ENCODE peak calls at places on chromosomes 13 and 19, in eight cellular contexts. O, B, C, Q, L, Z, K and P are unnamed samples.

GRCh38 chr19:532578-533484 is 1.3 kb downstream of the CDC34 start:
- DNase-seq in O (peak; percentile 86), B (peak; percentile 83), C (peak; percentile 71), Q (peak; percentile 84), L (peak; percentile 83), Z (peak; percentile 54), K (peak; percentile 85), P (peak; percentile 93)

GRCh38 chr19:32238076-32238475 is 107.3 kb upstream of the ZNF507 start:
- DNase-seq in O (no peak), B (no peak), C (no peak), Q (no peak), L (no peak), Z (no peak), K (no peak), P (no peak)

GRCh38 chr13:74064805-74065204 is 69.4 kb downstream of the KLF12 start:
- DNase-seq in O (no peak), B (no peak), C (no peak), Q (no peak), L (no peak), Z (no peak), K (no peak), P (no peak)

GRCh38 chr19:19105365-19106060 is 32.8 kb downstream of the TMEM161A start:
- DNase-seq in O (peak; percentile 94), B (peak; percentile 85), C (no peak), Q (peak; percentile 65), L (peak; percentile 92), Z (peak; percentile 37), K (peak; percentile 58), P (peak; percentile 59)

GRCh38 chr19:20278342-20278741 is 111.3 kb downstream of the ZNF486 start:
- DNase-seq in O (peak; percentile 60), B (peak; percentile 29), C (no peak), Q (no peak), L (peak; percentile 39), Z (peak; percentile 28), K (no peak), P (no peak)

GRCh38 chr19:8423821-8424223 is 10.7 kb downstream of the MARCHF2 start:
- DNase-seq in O (no peak), B (peak; percentile 97), C (peak; percentile 98), Q (peak; percentile 91), L (peak; percentile 96), Z (peak; percentile 90), K (peak; percentile 96), P (peak; percentile 97)

GRCh38 chr13:100753391-100753790 is 78.8 kb upstream of the TMTC4 start:
- DNase-seq in O (no peak), B (no peak), C (no peak), Q (no peak), L (no peak), Z (no peak), K (no peak), P (no peak)

GRCh38 chr19:17834350-17835181 is 13.2 kb downstream of the JAK3 start:
- DNase-seq in O (peak; percentile 58), B (no peak), C (no peak), Q (no peak), L (no peak), Z (no peak), K (no peak), P (no peak)

GRCh38 chr13:87942204-87942603 is 271.0 kb downstream of the SLITRK5 start:
- DNase-seq in O (no peak), B (no peak), C (no peak), Q (no peak), L (no peak), Z (no peak), K (no peak), P (no peak)

GRCh38 chr13:26965976-26966375 is 205.4 kb upstream of the GPR12 start:
- DNase-seq in O (no peak), B (peak; percentile 76), C (no peak), Q (no peak), L (peak; percentile 51), Z (no peak), K (peak; percentile 87), P (no peak)

GRCh38 chr19:35776102-35776788 is 881 bp downstream of the ARHGAP33 start:
- DNase-seq in O (peak; percentile 59), B (no peak), C (no peak), Q (no peak), L (no peak), Z (no peak), K (no peak), P (no peak)

GRCh38 chr19:31591258-31591657 is 242.0 kb upstream of the TSHZ3 start:
- DNase-seq in O (no peak), B (no peak), C (no peak), Q (no peak), L (no peak), Z (no peak), K (no peak), P (no peak)

GRCh38 chr13:113849546-113849945 is 14.3 kb downstream of the GAS6 start:
- DNase-seq in O (no peak), B (no peak), C (no peak), Q (no peak), L (no peak), Z (no peak), K (no peak), P (no peak)

GRCh38 chr13:25059943-25060342 is 36.0 kb upstream of the PABPC3 start:
- DNase-seq in O (no peak), B (no peak), C (no peak), Q (no peak), L (no peak), Z (no peak), K (no peak), P (no peak)

GRCh38 chr13:44432595-44432994 is 59.0 kb downstream of the SERP2 start:
- DNase-seq in O (no peak), B (peak; percentile 51), C (no peak), Q (no peak), L (no peak), Z (no peak), K (no peak), P (no peak)

GRCh38 chr13:29591310-29591709 is 4.2 kb downstream of the SLC7A1 start:
- DNase-seq in O (no peak), B (no peak), C (no peak), Q (no peak), L (no peak), Z (no peak), K (no peak), P (no peak)

GRCh38 chr19:13978306-13978705 is 26.0 kb downstream of the DCAF15 start:
- DNase-seq in O (peak; percentile 97), B (peak; percentile 88), C (peak; percentile 89), Q (peak; percentile 83), L (peak; percentile 90), Z (peak; percentile 82), K (peak; percentile 87), P (peak; percentile 93)

GRCh38 chr19:21902596-21902995 is 66.6 kb upstream of the ZNF43 start:
- DNase-seq in O (no peak), B (no peak), C (no peak), Q (no peak), L (no peak), Z (no peak), K (no peak), P (no peak)
- H3K9me3 ChIP-seq in O (no peaks in the 10 kb centered on the region), B (no peaks in the 10 kb centered on the region), C (no peaks in the 10 kb centered on the region), Q (no peaks in the 10 kb centered on the region), L (no peaks in the 10 kb centered on the region), Z (no peaks in the 10 kb centered on the region), K (no peaks in the 10 kb centered on the region), P (peaks cover 13% of the 10 kb centered on the region)

DNA sequence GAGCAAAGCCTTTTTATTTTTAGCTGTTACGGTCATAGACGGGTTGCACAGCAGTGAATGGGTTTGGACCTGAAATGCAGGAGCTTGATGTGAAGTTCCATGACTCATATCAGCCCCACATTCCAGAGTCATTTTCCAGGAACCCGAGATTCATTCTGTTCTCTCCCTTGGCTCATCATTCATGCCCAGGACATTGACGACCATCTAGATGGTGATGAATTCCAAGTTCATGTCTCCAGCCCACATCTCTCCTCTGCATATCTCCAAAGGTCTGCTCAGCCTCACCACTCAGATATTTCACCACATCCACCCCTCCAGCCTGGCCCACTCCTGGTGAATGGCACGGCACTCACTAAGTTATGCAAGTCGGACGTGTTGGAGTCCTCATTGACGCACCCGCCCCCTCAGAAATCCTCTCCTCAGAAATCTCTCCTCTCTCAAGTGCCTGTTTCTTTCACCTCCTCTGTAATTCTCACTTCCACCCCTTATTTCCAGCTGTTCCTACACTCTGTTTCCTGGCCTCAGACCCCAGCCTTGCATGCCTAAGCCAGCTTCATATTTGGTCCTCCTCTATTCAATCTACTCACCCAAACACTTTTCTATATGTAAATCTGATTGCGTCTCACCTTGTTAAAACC is 83.1 kb downstream of the ALOX5AP start:
- DNase-seq in O (no peak), B (peak; percentile 42), C (peak; percentile 79), Q (peak; percentile 66), L (peak; percentile 64), Z (no peak), K (no peak), P (peak; percentile 59)
- H3K27ac ChIP-seq in O (no peak overlapping the region), B (no peak overlapping the region), C (no peak overlapping the region), Q (no peak overlapping the region), L (peak overlapping the region; percentile 81), Z (no peak overlapping the region), K (no peak overlapping the region), P (no peak overlapping the region)

GRCh38 chr19:45391346-45391745 is 13.5 kb downstream of the PPP1R13L start:
- DNase-seq in O (peak; percentile 40), B (no peak), C (no peak), Q (no peak), L (no peak), Z (no peak), K (no peak), P (no peak)

GRCh38 chr19:45395524-45396388 is 9.1 kb downstream of the PPP1R13L start:
- DNase-seq in O (peak; percentile 66), B (no peak), C (no peak), Q (no peak), L (no peak), Z (no peak), K (no peak), P (no peak)

GRCh38 chr19:45391871-45392665 is 12.8 kb downstream of the PPP1R13L start:
- DNase-seq in O (no peak), B (no peak), C (no peak), Q (no peak), L (no peak), Z (no peak), K (no peak), P (no peak)

GRCh38 chr19:45400192-45400591 is 4.7 kb downstream of the PPP1R13L start:
- DNase-seq in O (no peak), B (no peak), C (no peak), Q (no peak), L (peak; percentile 2), Z (peak; percentile 71), K (no peak), P (no peak)

GRCh38 chr19:45396389-45397260 is 8.2 kb downstream of the PPP1R13L start:
- DNase-seq in O (no peak), B (no peak), C (no peak), Q (no peak), L (no peak), Z (no peak), K (no peak), P (no peak)
- H3K4me3 ChIP-seq in O (no peak overlapping the region), B (no peak overlapping the region), C (no peak overlapping the region), Q (no peak overlapping the region), L (no peak overlapping the region), Z (no peak overlapping the region), K (no peak overlapping the region), P (no peak overlapping the region)

GRCh38 chr19:57123882-57124281 is 4.1 kb downstream of the USP29 start:
- DNase-seq in O (no peak), B (no peak), C (no peak), Q (no peak), L (no peak), Z (no peak), K (no peak), P (no peak)

DNA sequence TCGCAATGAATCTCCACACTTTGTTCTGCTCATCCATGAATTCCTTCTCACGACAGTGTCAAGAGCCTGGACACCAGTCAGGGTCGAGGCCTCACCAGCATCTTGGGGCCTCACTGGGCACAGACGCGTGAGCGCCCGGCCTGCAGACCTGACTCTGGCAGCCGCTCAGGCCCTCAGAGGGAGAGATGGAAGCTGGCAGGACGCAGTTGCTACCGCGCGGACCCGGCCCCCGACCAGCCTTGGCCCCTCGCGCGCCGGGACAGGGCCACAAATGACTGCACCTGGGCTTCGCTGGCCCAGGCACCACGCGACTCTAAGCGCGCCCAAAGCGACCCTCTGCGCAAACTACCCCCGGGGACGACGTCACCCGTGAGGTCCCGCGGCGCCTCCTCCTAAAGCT is 937 bp upstream of the USP29 start:
- DNase-seq in O (no peak), B (no peak), C (no peak), Q (no peak), L (no peak), Z (no peak), K (no peak), P (no peak)
- H3K9me3 ChIP-seq in O (peaks cover 8% of the 10 kb centered on the region), B (no peaks in the 10 kb centered on the region), C (no peaks in the 10 kb centered on the region), Q (peaks cover 10% of the 10 kb centered on the region), L (no peaks in the 10 kb centered on the region), Z (peaks cover 18% of the 10 kb centered on the region), K (no peaks in the 10 kb centered on the region), P (peaks cover 6% of the 10 kb centered on the region)